ENCODE peak calls at places on chromosome 19, in eight cellular contexts. M is gastrocnemius medialis, Y is cardiac muscle cell, K is colonic mucosa, W is DND-41, L is lung, I is prostate gland, A is psoas muscle. U is an unnamed sample. For H3K4me1, the result is how much of the 10 kb centered on the place peaks cover.

GRCh38 chr19:39308531-39309304 is 11.9 kb downstream of the LRFN1 start:
- DNase-seq in M (no peak), Y (peak), K (peak), W (no peak), L (no peak), I (no peak), A (no peak), U (no peak)

GRCh38 chr19:38528931-38529330 is 88.8 kb downstream of the MAP4K1 start:
- DNase-seq in M (no peak), Y (no peak), K (no peak), W (no peak), L (no peak), I (no peak), A (no peak), U (no peak)

GRCh38 chr19:45141203-45141900 is 19.4 kb downstream of the NKPD1 start:
- DNase-seq in M (no peak), Y (no peak), K (no peak), W (no peak), L (no peak), I (no peak), A (no peak), U (no peak)

GRCh38 chr19:28874742-28875141 is 338.2 kb downstream of the UQCRFS1 start:
- DNase-seq in M (no peak), Y (no peak), K (no peak), W (no peak), L (no peak), I (no peak), A (no peak), U (no peak)

GRCh38 chr19:45522010-45522941 is 15.0 kb downstream of the VASP start:
- DNase-seq in M (no peak), Y (no peak), K (no peak), W (no peak), L (no peak), I (no peak), A (peak), U (no peak)

GRCh38 chr19:44719262-44719701 is 20.3 kb downstream of the CEACAM16 start:
- DNase-seq in M (no peak), Y (no peak), K (peak), W (no peak), L (no peak), I (no peak), A (no peak), U (no peak)

GRCh38 chr19:800360-801029 is 3.2 kb downstream of the PTBP1 start:
- DNase-seq in M (no peak), Y (peak), K (peak), W (no peak), L (no peak), I (peak), A (no peak), U (no peak)

GRCh38 chr19:49556412-49557398 is 23.7 kb downstream of the NOSIP start:
- DNase-seq in M (no peak), Y (no peak), K (no peak), W (no peak), L (no peak), I (no peak), A (no peak), U (no peak)

GRCh38 chr19:45515081-45515624 is 7.9 kb downstream of the VASP start:
- DNase-seq in M (no peak), Y (no peak), K (peak), W (no peak), L (peak), I (no peak), A (peak), U (no peak)

GRCh38 chr19:858868-859843 is at the start of gene CFD:
- DNase-seq in M (peak), Y (no peak), K (peak), W (no peak), L (no peak), I (no peak), A (peak), U (no peak)

DNA sequence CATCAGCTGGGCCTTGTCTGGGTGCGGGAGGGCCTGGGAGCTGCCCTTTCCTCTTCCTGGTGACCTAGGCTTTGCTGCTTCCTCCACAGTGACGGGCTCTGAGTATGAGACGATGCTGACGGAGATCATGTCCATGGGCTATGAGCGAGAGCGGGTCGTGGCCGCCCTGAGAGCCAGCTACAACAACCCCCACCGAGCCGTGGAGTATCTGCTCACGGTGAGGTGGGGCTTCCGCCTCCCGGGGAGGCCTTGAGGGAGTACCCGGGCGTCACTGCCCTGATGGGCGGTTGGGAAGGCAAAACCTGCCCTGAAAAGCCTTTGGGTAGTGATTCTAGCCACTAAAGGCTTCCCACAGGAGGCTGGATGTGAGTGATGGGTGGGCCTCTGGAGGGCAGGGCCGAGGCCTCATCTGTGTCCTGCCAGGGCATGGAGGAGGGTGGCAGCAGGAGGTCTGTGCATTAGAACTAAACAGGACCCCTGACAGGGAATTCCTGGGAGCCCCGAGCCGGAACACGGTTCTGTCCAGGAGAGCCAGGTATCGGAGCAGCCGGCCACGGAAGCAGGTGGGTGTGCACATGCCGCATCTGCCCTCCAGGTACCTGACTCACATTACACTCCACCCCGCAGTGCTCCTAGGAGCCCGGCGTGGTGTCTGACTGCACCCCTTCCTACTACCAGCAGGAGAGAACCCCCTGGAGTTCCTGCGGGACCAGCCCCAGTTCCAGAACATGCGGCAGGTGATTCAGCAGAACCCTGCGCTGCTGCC is 3.1 kb downstream of the RAD23A start:
- DNase-seq in M (no peak), Y (no peak), K (no peak), W (no peak), L (no peak), I (no peak), A (no peak), U (no peak)
- H3K4me1 ChIP-seq in M (under half), Y (under half), K (under half), W (half or more), L (under half), I (under half), A (half or more), U (under half)

GRCh38 chr19:11024259-11024658 is 63.4 kb downstream of the SMARCA4 start:
- DNase-seq in M (peak), Y (no peak), K (no peak), W (no peak), L (no peak), I (no peak), A (peak), U (no peak)
- H3K4me1 ChIP-seq in M (under half), Y (under half), K (under half), W (under half), L (under half), I (under half), A (under half), U (under half)

DNA sequence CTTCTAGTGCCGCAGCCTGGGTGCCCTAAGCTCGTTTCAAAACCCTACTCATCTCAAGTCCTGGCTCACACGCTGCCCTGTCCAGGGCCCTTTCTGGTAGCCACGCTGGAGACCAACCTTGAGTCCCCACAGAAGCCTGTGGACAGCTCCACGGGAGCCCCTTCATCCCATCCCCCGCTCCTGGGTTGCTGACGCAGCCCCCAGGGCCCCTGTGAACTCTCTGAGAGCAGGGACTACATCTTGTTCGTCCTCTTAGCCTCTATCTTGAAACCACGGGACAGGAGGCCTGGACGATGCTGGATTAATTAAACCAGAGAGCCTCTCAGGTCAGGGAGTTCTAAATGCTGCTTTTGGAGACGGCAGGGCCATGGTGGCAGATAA is 7.4 kb downstream of the MLLT1 start:
- DNase-seq in M (no peak), Y (no peak), K (no peak), W (no peak), L (no peak), I (no peak), A (no peak), U (no peak)
- H3K4me1 ChIP-seq in M (half or more), Y (half or more), K (under half), W (under half), L (under half), I (half or more), A (half or more), U (under half)

DNA sequence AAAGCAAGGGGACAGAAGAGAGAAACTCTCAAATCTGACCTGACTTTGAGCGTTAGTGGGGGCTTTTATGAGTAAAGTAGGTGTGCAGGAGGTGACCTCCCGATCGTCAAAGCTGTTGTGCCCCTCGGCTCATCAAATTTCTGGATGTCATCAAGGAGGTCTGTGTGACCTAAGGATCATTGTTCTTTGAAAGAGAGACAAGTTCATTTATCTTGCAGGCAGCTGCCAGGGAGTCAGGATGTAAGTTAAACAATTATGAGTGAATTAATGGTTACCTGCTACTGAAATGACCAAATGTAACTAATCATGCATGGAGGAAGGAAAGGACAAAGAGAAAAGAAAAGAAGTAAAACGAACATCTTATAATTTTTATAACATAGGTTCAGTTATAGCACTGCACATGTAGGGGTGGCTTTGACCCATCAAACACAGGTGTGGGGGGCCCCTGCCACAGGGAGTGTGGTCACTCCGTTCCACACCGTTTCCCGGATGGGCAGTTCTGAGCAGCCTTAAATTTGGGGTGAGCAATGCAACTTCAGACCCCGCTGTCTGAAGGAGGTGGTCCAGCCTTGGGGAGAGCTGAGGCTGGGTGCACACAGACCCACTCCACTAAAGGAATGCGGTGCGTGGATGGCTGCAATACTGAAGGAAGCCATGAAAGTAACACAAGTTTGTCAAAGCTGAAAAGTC is 5.2 kb downstream of the CD22 start:
- DNase-seq in M (no peak), Y (no peak), K (no peak), W (no peak), L (no peak), I (no peak), A (no peak), U (no peak)
- H3K4me1 ChIP-seq in M (under half), Y (under half), K (under half), W (under half), L (under half), I (under half), A (under half), U (under half)

GRCh38 chr19:18790566-18791314 is at the start of gene COMP:
- DNase-seq in M (no peak), Y (no peak), K (no peak), W (no peak), L (no peak), I (no peak), A (no peak), U (no peak)

GRCh38 chr19:18791315-18791678 is 192 bp upstream of the COMP start:
- DNase-seq in M (no peak), Y (no peak), K (no peak), W (no peak), L (no peak), I (no peak), A (no peak), U (no peak)

GRCh38 chr19:18788782-18789421 is 2.2 kb downstream of the COMP start:
- DNase-seq in M (no peak), Y (no peak), K (no peak), W (no peak), L (no peak), I (no peak), A (no peak), U (no peak)

GRCh38 chr19:18789883-18790565 is 1.1 kb downstream of the COMP start:
- DNase-seq in M (no peak), Y (peak), K (no peak), W (no peak), L (no peak), I (no peak), A (no peak), U (no peak)

GRCh38 chr19:18789422-18789832 is 1.7 kb downstream of the COMP start:
- DNase-seq in M (no peak), Y (no peak), K (no peak), W (no peak), L (no peak), I (no peak), A (no peak), U (no peak)
- H3K4me1 ChIP-seq in M (under half), Y (under half), K (under half), W (under half), L (under half), I (under half), A (under half), U (under half)

U was measured in naive thymus-derived CD4-positive, alpha-beta T cell.